ENCODE peak calls at places on chromosomes 2 and 18, in four cellular contexts. H is omental fat pad, D is amniotic stem cell, P is nucleus accumbens. X is an unnamed sample.

GRCh38 chr18:48605408-48605845 is 66.6 kb downstream of the CTIF start:
- DNase-seq in D (no peak), H (no peak), P (no peak), X (no peak)

GRCh38 chr2:26472821-26473655 is 4.9 kb downstream of the OTOF start:
- DNase-seq in D (no peak), H (no peak), P (no peak), X (no peak)

GRCh38 chr2:138782378-138782777 is 2.2 kb upstream of the NXPH2 start:
- DNase-seq in P (no peak), D (no peak), H (no peak), X (no peak)

GRCh38 chr2:121329786-121330185 is 44.8 kb upstream of the TFCP2L1 start:
- DNase-seq in D (no peak), H (no peak), P (no peak), X (peak)

GRCh38 chr2:221410487-221410886 is 161.6 kb downstream of the EPHA4 start:
- DNase-seq in H (no peak), P (no peak), D (no peak), X (no peak)

GRCh38 chr2:236917164-236917563 is 168.5 kb upstream of the COPS8 start:
- DNase-seq in D (no peak), H (no peak), P (no peak), X (no peak)

GRCh38 chr2:72803151-72803550 is 22.7 kb downstream of the EXOC6B start:
- DNase-seq in P (no peak), D (no peak), H (no peak), X (no peak)

GRCh38 chr18:58911766-58912165 is 47.1 kb downstream of the ZNF532 start:
- DNase-seq in P (no peak), H (no peak), D (no peak), X (no peak)

GRCh38 chr18:13485182-13485581 is 241.2 kb downstream of the FAM210A start:
- DNase-seq in D (no peak), P (no peak), H (no peak), X (no peak)

GRCh38 chr2:41992056-41992699 is 55.6 kb upstream of the PKDCC start:
- DNase-seq in P (no peak), D (no peak), H (no peak), X (no peak)

GRCh38 chr18:12776821-12777471 is 74.1 kb downstream of the PSMG2 start:
- DNase-seq in D (no peak), H (no peak), P (no peak), X (no peak)

GRCh38 chr2:182941121-182941713 is 74.8 kb upstream of the FRZB start:
- DNase-seq in D (no peak), P (no peak), H (no peak), X (no peak)

GRCh38 chr2:42010743-42011298 is 37.0 kb upstream of the PKDCC start:
- DNase-seq in P (no peak), H (no peak), D (no peak), X (no peak)

GRCh38 chr2:88179228-88179679 is 9.1 kb downstream of the THNSL2 start:
- DNase-seq in D (no peak), P (no peak), H (no peak), X (no peak)

GRCh38 chr2:19835818-19836281 is 65.9 kb downstream of the TTC32 start:
- DNase-seq in P (no peak), H (no peak), D (no peak), X (no peak)